ENCODE peak calls at places on chromosomes 6 and 20, in four cellular contexts. S is H1, G is H9, E is trophoblast cell. K is an unnamed sample. For H3K79me2, the result is how much of the 10 kb centered on the place peaks cover.

GRCh38 chr6:39416728-39417127 is 94.2 kb upstream of the KCNK16 start:
- DNase-seq in S (peak), G (peak), E (peak), K (peak)

GRCh38 chr20:24983896-24984295 is 8.7 kb downstream of the APMAP start:
- DNase-seq in S (no peak), G (no peak), E (no peak), K (no peak)

GRCh38 chr20:11027224-11027623 is 353.4 kb upstream of the JAG1 start:
- DNase-seq in S (no peak), G (no peak), E (no peak), K (no peak)

GRCh38 chr20:46264391-46265266 is 43.7 kb downstream of the CDH22 start:
- DNase-seq in S (no peak), G (no peak), E (no peak), K (no peak)

GRCh38 chr6:116365743-116366142 is 5.0 kb upstream of the DSE start:
- DNase-seq in S (no peak), G (no peak), E (no peak), K (no peak)

GRCh38 chr20:60233006-60233405 is 274.8 kb downstream of the CDH26 start:
- DNase-seq in S (no peak), G (no peak), E (no peak), K (no peak)

GRCh38 chr6:85670573-85670972 is 27.9 kb upstream of the SYNCRIP start:
- DNase-seq in S (no peak), G (no peak), E (no peak), K (no peak)

GRCh38 chr6:104656235-104656634 is 203.5 kb downstream of the HACE1 start:
- DNase-seq in S (no peak), G (no peak), E (no peak), K (no peak)

GRCh38 chr6:121868191-121868590 is 432.7 kb downstream of the GJA1 start:
- DNase-seq in S (no peak), G (no peak), E (peak), K (no peak)

GRCh38 chr6:37077459-37078296 is 72.2 kb downstream of the FGD2 start:
- DNase-seq in S (no peak), G (peak), E (no peak), K (peak)

GRCh38 chr6:130962951-130963350 is 100.1 kb downstream of the EPB41L2 start:
- DNase-seq in S (no peak), G (no peak), E (no peak), K (no peak)

GRCh38 chr20:21640556-21640955 is 64.9 kb upstream of the PAX1 start:
- DNase-seq in S (peak), G (peak), E (peak), K (peak)

GRCh38 chr6:53795702-53796450 is 1.1 kb downstream of the LRRC1 start:
- DNase-seq in S (no peak), G (no peak), E (peak), K (peak)

GRCh38 chr20:38294334-38294592 is 9.7 kb upstream of the BPI start:
- DNase-seq in S (no peak), G (no peak), E (no peak), K (no peak)

GRCh38 chr20:51549474-51549873 is 7.0 kb upstream of the NFATC2 start:
- DNase-seq in S (no peak), G (no peak), E (no peak), K (no peak)

GRCh38 chr20:51551186-51551585 is 8.7 kb upstream of the NFATC2 start:
- DNase-seq in S (no peak), G (no peak), E (no peak), K (no peak)

GRCh38 chr20:51554538-51555165 is 12.1 kb upstream of the NFATC2 start:
- DNase-seq in S (no peak), G (no peak), E (no peak), K (no peak)

GRCh38 chr20:51553897-51554504 is 11.5 kb upstream of the NFATC2 start:
- DNase-seq in S (no peak), G (no peak), E (no peak), K (no peak)
- H2AK5ac ChIP-seq in S (no peak), G (no peak), E (no peak), K (no peak)

GRCh38 chr6:118620202-118620601 is 31.2 kb downstream of the CEP85L start:
- DNase-seq in S (no peak), G (no peak), E (no peak), K (no peak)
- H3K79me2 ChIP-seq in S (under half), G (under half), E (under half), K (under half)

DNA sequence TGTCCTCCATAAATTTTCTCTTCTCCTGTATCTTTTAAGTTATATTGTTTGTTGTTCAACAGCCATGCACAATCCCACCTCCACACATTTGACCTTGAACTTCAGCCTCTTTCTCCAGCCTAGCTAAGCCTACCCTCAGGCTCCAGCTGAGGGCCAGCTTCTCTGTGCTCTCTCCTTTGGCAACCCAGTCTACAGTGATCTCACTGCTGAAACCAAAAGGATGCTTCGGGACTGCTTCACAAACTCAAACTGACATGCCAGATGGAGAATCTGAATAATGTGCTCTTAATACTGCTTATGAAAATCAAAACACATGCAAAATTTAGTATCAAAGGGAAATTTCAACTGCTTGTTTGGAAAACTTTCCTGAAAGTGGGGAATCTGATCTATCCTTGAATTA is 16.1 kb upstream of the RIN2 start:
- DNase-seq in S (no peak), G (no peak), E (no peak), K (no peak)
- H2AK5ac ChIP-seq in S (no peak), G (no peak), E (no peak), K (no peak)

GRCh38 chr6:156778615-156779205 is 1.5 kb downstream of the ARID1B start:
- DNase-seq in S (no peak), G (peak), E (peak), K (peak)
- H3K79me2 ChIP-seq in S (half or more), G (under half), E (under half), K (under half)

GRCh38 chr6:70396163-70396562 is 17.1 kb upstream of the FAM135A start:
- DNase-seq in S (no peak), G (no peak), E (no peak), K (no peak)
- H2AK5ac ChIP-seq in S (no peak), G (no peak), E (no peak), K (no peak)

GRCh38 chr20:18363708-18364107 is 75.4 kb downstream of the ZNF133 start:
- DNase-seq in S (no peak), G (no peak), E (no peak), K (no peak)

GRCh38 chr20:18362916-18363315 is 74.6 kb downstream of the ZNF133 start:
- DNase-seq in S (no peak), G (no peak), E (no peak), K (no peak)

GRCh38 chr20:18360601-18361000 is 72.3 kb downstream of the ZNF133 start:
- DNase-seq in S (no peak), G (peak), E (no peak), K (peak)

GRCh38 chr20:18361678-18362077 is 73.4 kb downstream of the ZNF133 start:
- DNase-seq in S (no peak), G (no peak), E (no peak), K (no peak)

DNA sequence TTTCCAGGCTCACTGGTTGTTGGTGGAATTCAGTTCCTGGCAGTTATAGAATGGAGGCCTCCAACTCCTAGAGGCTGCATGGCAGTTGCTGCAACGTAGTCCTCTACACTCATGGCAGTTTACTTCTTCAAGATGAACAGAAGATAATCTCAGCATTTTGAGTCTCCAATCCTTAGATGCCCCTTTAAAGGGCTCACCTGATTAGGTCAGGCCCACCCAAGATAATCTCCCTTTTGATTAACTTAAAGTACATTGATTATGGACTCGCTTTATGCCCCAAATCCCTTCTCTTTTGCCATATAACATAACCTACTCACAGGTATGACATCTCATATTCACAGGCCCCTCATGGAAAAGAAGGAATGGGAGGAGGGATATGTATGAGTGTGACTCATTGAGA is 76.4 kb downstream of the ZNF133 start:
- DNase-seq in S (no peak), G (no peak), E (no peak), K (no peak)
- H3K79me2 ChIP-seq in S (under half), G (under half), E (under half), K (under half)

K was measured in mesendoderm.